ENCODE peak calls at places on chromosomes 4 and X, in eight cellular contexts. S, U, P, R, F, M, Y and G are unnamed samples.

GRCh38 chr4:4396628-4397440 is 9.9 kb downstream of the NSG1 start:
- DNase-seq in S (no peak), U (no peak), P (no peak), R (no peak), F (peak), M (no peak), Y (no peak), G (peak)

GRCh38 chr4:67393699-67394281 is 151.5 kb downstream of the CENPC start:
- DNase-seq in S (no peak), U (peak), P (peak), R (no peak), F (peak), M (peak), Y (no peak), G (peak)

GRCh38 chrX:13933352-13933751 is 96.3 kb downstream of the GEMIN8 start:
- DNase-seq in S (no peak), U (no peak), P (no peak), R (no peak), F (no peak), M (no peak), Y (no peak), G (no peak)

GRCh38 chr4:173518419-173519102 is 11.5 kb downstream of the HAND2 start:
- DNase-seq in S (no peak), U (peak), P (no peak), R (peak), F (no peak), M (peak), Y (no peak), G (no peak)

GRCh38 chr4:141388483-141388882 is 167.8 kb downstream of the ZNF330 start:
- DNase-seq in S (no peak), U (peak), P (no peak), R (no peak), F (no peak), M (no peak), Y (no peak), G (peak)

GRCh38 chr4:40190880-40191815 is 5.7 kb upstream of the RHOH start:
- DNase-seq in S (no peak), U (no peak), P (peak), R (no peak), F (peak), M (peak), Y (no peak), G (no peak)

GRCh38 chrX:103818844-103819243 is 13.2 kb downstream of the RAB9B start:
- DNase-seq in S (no peak), U (peak), P (no peak), R (no peak), F (no peak), M (peak), Y (no peak), G (peak)

GRCh38 chr4:36235306-36235705 is 9.0 kb downstream of the ARAP2 start:
- DNase-seq in S (no peak), U (no peak), P (peak), R (no peak), F (no peak), M (peak), Y (no peak), G (peak)

GRCh38 chrX:56968980-56969379 is 26.4 kb downstream of the SPIN3 start:
- DNase-seq in S (no peak), U (no peak), P (no peak), R (no peak), F (no peak), M (no peak), Y (no peak), G (peak)

GRCh38 chrX:68508799-68509198 is 9.9 kb downstream of the YIPF6 start:
- DNase-seq in S (no peak), U (peak), P (no peak), R (no peak), F (no peak), M (no peak), Y (no peak), G (peak)

GRCh38 chrX:11759461-11760311 is 1.6 kb downstream of the MSL3 start:
- DNase-seq in S (peak), U (peak), P (peak), R (peak), F (peak), M (peak), Y (peak), G (peak)

GRCh38 chr4:26131053-26131452 is 189.8 kb upstream of the RBPJ start:
- DNase-seq in S (no peak), U (no peak), P (no peak), R (no peak), F (no peak), M (no peak), Y (no peak), G (no peak)

GRCh38 chr4:4559596-4559995 is 17.7 kb upstream of the STX18 start:
- DNase-seq in S (no peak), U (no peak), P (no peak), R (no peak), F (no peak), M (no peak), Y (no peak), G (peak)

GRCh38 chr4:123232439-123232838 is 164.2 kb upstream of the SPRY1 start:
- DNase-seq in S (no peak), U (peak), P (peak), R (no peak), F (peak), M (no peak), Y (no peak), G (peak)

GRCh38 chr4:98092833-98093439 is 50.3 kb downstream of the STPG2 start:
- DNase-seq in S (no peak), U (peak), P (peak), R (no peak), F (peak), M (peak), Y (no peak), G (peak)

GRCh38 chr4:4862665-4863482 is 3.4 kb downstream of the MSX1 start:
- DNase-seq in S (no peak), U (no peak), P (no peak), R (no peak), F (no peak), M (no peak), Y (no peak), G (no peak)

GRCh38 chr4:71765349-71765748 is 18.5 kb downstream of the GC start:
- DNase-seq in S (no peak), U (peak), P (no peak), R (no peak), F (peak), M (no peak), Y (no peak), G (peak)

GRCh38 chrX:97057349-97057909 is 173.7 kb downstream of the RPA4 start:
- DNase-seq in S (no peak), U (no peak), P (no peak), R (no peak), F (no peak), M (no peak), Y (no peak), G (no peak)

GRCh38 chr4:8705161-8706145 is 112.9 kb downstream of the CPZ start:
- DNase-seq in S (peak), U (no peak), P (no peak), R (peak), F (no peak), M (no peak), Y (no peak), G (no peak)

GRCh38 chrX:140764401-140764919 is 54.9 kb downstream of the LINC00632 start:
- DNase-seq in S (no peak), U (peak), P (peak), R (no peak), F (peak), M (peak), Y (no peak), G (peak)

GRCh38 chrX:2450681-2451080 is 50.1 kb downstream of the DHRSX start:
- DNase-seq in S (no peak), U (no peak), P (no peak), R (no peak), F (no peak), M (no peak), Y (no peak), G (no peak)

GRCh38 chrX:82589410-82589809 is 918.7 kb upstream of the POU3F4 start:
- DNase-seq in S (no peak), U (no peak), P (no peak), R (no peak), F (peak), M (no peak), Y (no peak), G (peak)

GRCh38 chr4:2712261-2712842 is 43.8 kb downstream of the TNIP2 start:
- DNase-seq in S (no peak), U (peak), P (peak), R (no peak), F (peak), M (no peak), Y (no peak), G (peak)

GRCh38 chr4:102390438-102390837 is 45.2 kb upstream of the SLC39A8 start:
- DNase-seq in S (no peak), U (peak), P (peak), R (no peak), F (no peak), M (no peak), Y (no peak), G (peak)

GRCh38 chr4:169716677-169717076 is 41.1 kb downstream of the HPF1 start:
- DNase-seq in S (no peak), U (peak), P (no peak), R (no peak), F (no peak), M (no peak), Y (no peak), G (peak)

GRCh38 chr4:173370130-173370476 is 651 bp upstream of the SAP30 start:
- DNase-seq in S (peak), U (no peak), P (peak), R (peak), F (no peak), M (no peak), Y (no peak), G (no peak)

GRCh38 chr4:155703486-155704227 is 37.0 kb downstream of the GUCY1A1 start:
- DNase-seq in S (no peak), U (no peak), P (no peak), R (no peak), F (no peak), M (no peak), Y (no peak), G (no peak)

GRCh38 chrX:103311401-103311785 is 603 bp upstream of the BEX2 start:
- DNase-seq in S (no peak), U (no peak), P (no peak), R (no peak), F (no peak), M (no peak), Y (no peak), G (no peak)

GRCh38 chr4:150251752-150252190 is 173.5 kb downstream of the DCLK2 start:
- DNase-seq in S (no peak), U (no peak), P (no peak), R (no peak), F (peak), M (no peak), Y (no peak), G (no peak)

GRCh38 chr4:123640271-123640670 is 243.7 kb downstream of the SPRY1 start:
- DNase-seq in S (no peak), U (peak), P (no peak), R (no peak), F (no peak), M (no peak), Y (no peak), G (peak)

GRCh38 chr4:173434226-173434625 is 35.3 kb upstream of the SCRG1 start:
- DNase-seq in S (no peak), U (no peak), P (peak), R (no peak), F (no peak), M (no peak), Y (no peak), G (no peak)

GRCh38 chrX:45622538-45622937 is 421.9 kb upstream of the DIPK2B start:
- DNase-seq in S (no peak), U (peak), P (no peak), R (no peak), F (no peak), M (no peak), Y (no peak), G (peak)

GRCh38 chrX:46758163-46758955 is 559 bp downstream of the SLC9A7 start:
- DNase-seq in S (no peak), U (no peak), P (no peak), R (no peak), F (no peak), M (peak), Y (no peak), G (no peak)

GRCh38 chrX:43720961-43721360 is 64.9 kb downstream of the MAOA start:
- DNase-seq in S (no peak), U (no peak), P (no peak), R (no peak), F (no peak), M (no peak), Y (no peak), G (no peak)

GRCh38 chr4:57190651-57191481 is 80.7 kb upstream of the IGFBP7 start:
- DNase-seq in S (no peak), U (peak), P (peak), R (no peak), F (peak), M (peak), Y (no peak), G (peak)

GRCh38 chr4:94882756-94883155 is 125.0 kb downstream of the BMPR1B start:
- DNase-seq in S (no peak), U (no peak), P (no peak), R (no peak), F (no peak), M (no peak), Y (no peak), G (no peak)

GRCh38 chrX:136251042-136251991 is at the start of gene MAP7D3:
- DNase-seq in S (no peak), U (peak), P (peak), R (peak), F (peak), M (peak), Y (peak), G (peak)

GRCh38 chrX:100830547-100830946 is 10.4 kb downstream of the CSTF2 start:
- DNase-seq in S (no peak), U (no peak), P (no peak), R (no peak), F (no peak), M (no peak), Y (no peak), G (no peak)

GRCh38 chr4:47930971-47931804 is 16.8 kb upstream of the NFXL1 start:
- DNase-seq in S (no peak), U (peak), P (no peak), R (no peak), F (peak), M (peak), Y (no peak), G (peak)

DNA sequence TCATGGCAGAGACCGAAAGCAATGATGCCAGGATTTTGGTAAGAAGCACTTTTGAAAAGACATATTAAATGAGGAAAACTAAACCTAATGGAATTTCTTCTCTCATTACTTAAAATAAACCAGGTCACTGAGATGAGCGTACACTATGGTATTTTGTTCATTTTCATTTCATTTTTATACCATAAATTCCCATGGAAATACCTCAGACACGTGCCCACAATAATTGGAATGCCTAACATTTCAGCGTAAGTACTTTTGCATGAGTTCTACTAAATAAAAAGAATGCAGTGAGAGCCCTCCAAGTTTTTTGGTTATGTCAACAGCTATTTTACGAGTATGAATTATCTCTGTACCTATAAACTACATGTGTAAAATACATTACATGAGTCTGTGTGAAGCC is 3.2 kb downstream of the CAMK2D start:
- DNase-seq in S (no peak), U (peak), P (no peak), R (no peak), F (no peak), M (no peak), Y (no peak), G (peak)
- H3K4me3 ChIP-seq in S (no peak), U (peak), P (no peak), R (no peak), F (no peak), M (no peak), Y (peak), G (no peak)

DNA sequence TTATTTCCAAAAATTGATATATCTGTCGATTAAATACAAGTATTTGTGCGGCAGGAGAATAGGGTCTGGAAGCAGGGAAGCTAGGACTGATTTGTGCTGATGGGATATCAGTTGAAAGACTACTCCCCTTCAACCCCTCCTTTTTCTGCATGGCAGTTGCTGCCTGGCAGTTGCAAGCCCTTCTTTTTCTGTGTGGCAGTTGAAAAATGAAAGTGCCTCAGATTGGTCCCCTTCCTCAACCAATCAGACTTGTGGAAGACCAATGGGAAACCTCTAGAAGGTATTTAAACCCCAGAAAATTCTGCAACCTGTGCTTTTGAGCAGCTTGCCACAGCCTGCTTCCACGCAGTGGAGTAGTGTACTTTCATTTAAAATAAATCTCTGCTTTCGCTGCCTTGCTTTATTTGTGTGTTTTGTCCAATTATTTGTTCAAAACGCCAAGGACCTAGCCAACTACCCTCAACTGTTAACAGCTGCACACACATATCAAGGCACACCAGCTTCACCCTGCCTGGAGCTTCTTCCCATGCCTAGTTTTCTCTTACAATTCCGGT is 1.5 kb upstream of the TMA16 start:
- DNase-seq in S (no peak), U (no peak), P (peak), R (no peak), F (peak), M (no peak), Y (no peak), G (peak)
- H3K4me3 ChIP-seq in S (no peak), U (no peak), P (peak), R (no peak), F (no peak), M (no peak), Y (no peak), G (no peak)

GRCh38 chrX:826026-826425 is 195.4 kb downstream of the SHOX start:
- DNase-seq in S (no peak), U (peak), P (no peak), R (no peak), F (no peak), M (no peak), Y (no peak), G (peak)
- H3K4me3 ChIP-seq in S (no peak), U (no peak), P (no peak), R (no peak), F (no peak), M (no peak), Y (no peak), G (peak)

GRCh38 chrX:152639426-152639825 is 1.7 kb downstream of the GABRQ start:
- DNase-seq in S (no peak), U (no peak), P (no peak), R (no peak), F (no peak), M (no peak), Y (no peak), G (no peak)

GRCh38 chrX:152637649-152638442 is at the start of gene GABRQ:
- DNase-seq in S (no peak), U (peak), P (peak), R (no peak), F (peak), M (peak), Y (peak), G (peak)

GRCh38 chrX:152635941-152636340 is 1.8 kb upstream of the GABRQ start:
- DNase-seq in S (no peak), U (peak), P (peak), R (no peak), F (peak), M (peak), Y (no peak), G (peak)

GRCh38 chrX:152640039-152640818 is 2.5 kb downstream of the GABRQ start:
- DNase-seq in S (no peak), U (no peak), P (no peak), R (no peak), F (no peak), M (peak), Y (no peak), G (no peak)

GRCh38 chrX:152638443-152638904 is 779 bp downstream of the GABRQ start:
- DNase-seq in S (no peak), U (no peak), P (no peak), R (no peak), F (no peak), M (no peak), Y (no peak), G (no peak)
- H3K4me3 ChIP-seq in S (no peak), U (no peak), P (no peak), R (no peak), F (no peak), M (no peak), Y (no peak), G (no peak)

DNA sequence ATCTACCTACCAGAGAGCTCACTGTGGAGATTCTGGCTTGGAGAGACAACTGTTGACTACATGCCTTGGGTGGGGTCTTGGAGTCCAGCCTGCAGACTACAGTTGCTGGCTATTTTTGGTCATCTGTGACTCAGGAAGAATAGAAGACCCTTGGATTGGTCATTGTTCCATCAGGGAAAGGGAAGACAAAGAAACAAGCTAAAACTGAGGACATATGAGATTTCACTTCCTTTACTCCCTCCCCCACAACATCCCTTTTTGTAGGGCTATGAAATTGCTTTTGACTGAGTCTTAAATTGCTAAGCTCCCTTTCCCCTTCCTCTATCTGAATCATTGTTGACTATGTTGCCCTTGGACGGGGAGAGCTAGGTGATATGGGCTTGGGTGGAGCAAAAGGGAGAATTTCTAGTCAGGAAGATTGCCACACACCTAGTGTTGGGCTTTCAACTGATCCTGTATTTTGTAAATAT is 11.7 kb downstream of the MSN start:
- DNase-seq in S (no peak), U (peak), P (peak), R (no peak), F (no peak), M (no peak), Y (no peak), G (no peak)
- H3K4me3 ChIP-seq in S (no peak), U (no peak), P (peak), R (no peak), F (no peak), M (no peak), Y (no peak), G (no peak)

GRCh38 chr4:30460818-30461217 is 259.4 kb upstream of the PCDH7 start:
- DNase-seq in S (no peak), U (no peak), P (no peak), R (no peak), F (no peak), M (no peak), Y (no peak), G (no peak)
- H3K4me3 ChIP-seq in S (no peak), U (no peak), P (no peak), R (no peak), F (no peak), M (no peak), Y (no peak), G (no peak)

GRCh38 chr4:184265566-184266351 is 48.1 kb upstream of the ENPP6 start:
- DNase-seq in S (no peak), U (peak), P (peak), R (peak), F (peak), M (no peak), Y (no peak), G (peak)
- H3K4me3 ChIP-seq in S (no peak), U (no peak), P (no peak), R (no peak), F (no peak), M (no peak), Y (peak), G (no peak)

GRCh38 chr4:86044593-86044985 is 315.3 kb downstream of the MAPK10 start:
- DNase-seq in S (no peak), U (no peak), P (no peak), R (no peak), F (no peak), M (no peak), Y (no peak), G (no peak)
- H3K4me3 ChIP-seq in S (no peak), U (no peak), P (no peak), R (no peak), F (no peak), M (no peak), Y (no peak), G (no peak)

GRCh38 chr4:128720270-128720669 is 89.2 kb upstream of the JADE1 start:
- DNase-seq in S (no peak), U (no peak), P (no peak), R (no peak), F (no peak), M (no peak), Y (no peak), G (no peak)
- H3K4me3 ChIP-seq in S (no peak), U (no peak), P (no peak), R (no peak), F (no peak), M (no peak), Y (no peak), G (no peak)